ENCODE peak calls at places on chromosomes 7 and 10, in four cellular contexts. One of them, this sample, is unnamed.

GRCh38 chr7:92904292-92905131 is 68.1 kb upstream of the CDK6 start:
- DNase-seq in AG04449: peak; percentile 87
- DNase-seq in kidney: no peak
- DNase-seq in breast epithelium: no peak
- DNase-seq in this sample: no peak

GRCh38 chr7:95859434-95859833 is 87.1 kb downstream of the DYNC1I1 start:
- DNase-seq in AG04449: peak; percentile 38
- DNase-seq in kidney: peak; percentile 26
- DNase-seq in breast epithelium: no peak
- DNase-seq in this sample: no peak

GRCh38 chr10:132183046-132183445 is 3.7 kb upstream of the DPYSL4 start:
- DNase-seq in AG04449: no peak
- DNase-seq in kidney: no peak
- DNase-seq in breast epithelium: no peak
- DNase-seq in this sample: peak; percentile 66

GRCh38 chr7:111005445-111005844 is 85.5 kb upstream of the LRRN3 start:
- DNase-seq in AG04449: no peak
- DNase-seq in kidney: no peak
- DNase-seq in breast epithelium: no peak
- DNase-seq in this sample: no peak

GRCh38 chr10:95303950-95304349 is 13.1 kb upstream of the PDLIM1 start:
- DNase-seq in AG04449: no peak
- DNase-seq in kidney: no peak
- DNase-seq in breast epithelium: no peak
- DNase-seq in this sample: no peak

GRCh38 chr10:102408728-102409603 is 9.6 kb downstream of the PSD start:
- DNase-seq in AG04449: no peak
- DNase-seq in kidney: peak; percentile 90
- DNase-seq in breast epithelium: no peak
- DNase-seq in this sample: peak; percentile 95

GRCh38 chr10:3500408-3500856 is 284.6 kb downstream of the KLF6 start:
- DNase-seq in AG04449: no peak
- DNase-seq in kidney: no peak
- DNase-seq in breast epithelium: no peak
- DNase-seq in this sample: peak; percentile 90

GRCh38 chr7:106346678-106347217 is 62.0 kb upstream of the NAMPT start:
- DNase-seq in AG04449: peak; percentile 82
- DNase-seq in kidney: no peak
- DNase-seq in breast epithelium: no peak
- DNase-seq in this sample: no peak

GRCh38 chr10:58326967-58327381 is 7.8 kb upstream of the UBE2D1 start:
- DNase-seq in AG04449: no peak
- DNase-seq in kidney: peak; percentile 73
- DNase-seq in breast epithelium: no peak
- DNase-seq in this sample: peak; percentile 73

GRCh38 chr10:129474642-129475041 is 7.6 kb downstream of the MGMT start:
- DNase-seq in AG04449: no peak
- DNase-seq in kidney: no peak
- DNase-seq in breast epithelium: no peak
- DNase-seq in this sample: no peak

GRCh38 chr7:101678713-101679112 is 49.6 kb upstream of the MYL10 start:
- DNase-seq in AG04449: no peak
- DNase-seq in kidney: no peak
- DNase-seq in breast epithelium: no peak
- DNase-seq in this sample: no peak

GRCh38 chr7:76247938-76248337 is 46.2 kb downstream of the SRRM3 start:
- DNase-seq in AG04449: no peak
- DNase-seq in kidney: no peak
- DNase-seq in breast epithelium: no peak
- DNase-seq in this sample: no peak

GRCh38 chr7:46848944-46849343 is 733.0 kb downstream of the TNS3 start:
- DNase-seq in AG04449: peak; percentile 79
- DNase-seq in kidney: no peak
- DNase-seq in breast epithelium: no peak
- DNase-seq in this sample: no peak

GRCh38 chr10:28806481-28806880 is 129.2 kb downstream of the BAMBI start:
- DNase-seq in AG04449: no peak
- DNase-seq in kidney: no peak
- DNase-seq in breast epithelium: no peak
- DNase-seq in this sample: no peak

GRCh38 chr10:28810062-28810870 is 132.9 kb downstream of the BAMBI start:
- DNase-seq in AG04449: no peak
- DNase-seq in kidney: no peak
- DNase-seq in breast epithelium: no peak
- DNase-seq in this sample: no peak

GRCh38 chr10:28808693-28809092 is 131.4 kb downstream of the BAMBI start:
- DNase-seq in AG04449: no peak
- DNase-seq in kidney: no peak
- DNase-seq in breast epithelium: no peak
- DNase-seq in this sample: no peak

GRCh38 chr10:28806951-28807759 is 129.8 kb downstream of the BAMBI start:
- DNase-seq in AG04449: no peak
- DNase-seq in kidney: no peak
- DNase-seq in breast epithelium: no peak
- DNase-seq in this sample: no peak

GRCh38 chr10:28807760-28808613 is 130.7 kb downstream of the BAMBI start:
- DNase-seq in AG04449: no peak
- DNase-seq in kidney: no peak
- DNase-seq in breast epithelium: no peak
- DNase-seq in this sample: no peak
- H3K4me3 ChIP-seq in AG04449: no peak overlapping the region
- H3K4me3 ChIP-seq in kidney: peak overlapping the region; percentile 33
- H3K4me3 ChIP-seq in breast epithelium: no peak overlapping the region
- H3K4me3 ChIP-seq in this sample: no peak overlapping the region

DNA sequence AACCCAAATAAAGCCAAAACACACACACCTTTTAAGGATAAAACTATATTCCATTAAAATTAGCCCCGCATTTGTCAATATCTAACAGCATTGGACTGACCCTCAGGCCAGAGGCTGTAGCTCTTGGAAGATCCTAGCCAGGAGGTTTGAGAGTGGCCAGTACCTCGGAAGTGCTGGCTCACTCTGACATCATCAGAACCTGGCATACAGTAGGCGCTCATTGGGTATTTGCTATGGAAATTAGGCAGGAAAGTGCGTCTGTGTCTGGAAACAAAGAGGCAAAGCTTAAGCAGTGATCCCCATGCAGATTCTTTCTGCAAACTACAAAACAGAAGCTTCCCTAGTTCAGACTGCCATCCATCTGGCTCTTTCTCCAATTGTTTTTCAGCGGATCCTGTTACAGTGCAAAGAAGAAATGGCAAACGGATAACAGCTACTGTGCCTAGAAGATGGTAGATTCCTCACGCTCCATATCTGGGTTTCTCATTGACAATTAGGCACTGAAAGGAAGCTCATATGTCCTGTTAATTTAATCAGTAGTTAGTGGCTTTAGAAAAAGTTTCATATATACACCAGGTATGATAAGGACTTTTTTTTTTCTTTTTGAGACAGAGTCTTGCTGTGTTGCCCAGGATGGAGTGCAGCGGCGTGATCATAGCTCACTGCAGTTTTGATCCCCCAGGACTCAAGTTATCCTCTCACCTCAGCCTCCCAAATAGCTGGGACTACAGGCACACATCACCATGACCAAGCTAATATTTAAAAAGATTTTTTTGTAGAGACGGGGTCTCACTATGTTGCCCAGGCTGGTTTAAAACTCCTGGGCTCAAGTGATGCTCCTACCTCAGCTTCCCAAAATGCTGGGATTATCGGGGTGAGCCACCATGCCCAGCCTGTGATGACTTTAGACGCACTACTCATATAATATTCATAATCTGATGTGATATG is 1.9 kb upstream of the PRKCQ start:
- DNase-seq in AG04449: no peak
- DNase-seq in kidney: no peak
- DNase-seq in breast epithelium: no peak
- DNase-seq in this sample: no peak
- H3K4me3 ChIP-seq in AG04449: no peak overlapping the region
- H3K4me3 ChIP-seq in kidney: no peak overlapping the region
- H3K4me3 ChIP-seq in breast epithelium: no peak overlapping the region
- H3K4me3 ChIP-seq in this sample: no peak overlapping the region

DNA sequence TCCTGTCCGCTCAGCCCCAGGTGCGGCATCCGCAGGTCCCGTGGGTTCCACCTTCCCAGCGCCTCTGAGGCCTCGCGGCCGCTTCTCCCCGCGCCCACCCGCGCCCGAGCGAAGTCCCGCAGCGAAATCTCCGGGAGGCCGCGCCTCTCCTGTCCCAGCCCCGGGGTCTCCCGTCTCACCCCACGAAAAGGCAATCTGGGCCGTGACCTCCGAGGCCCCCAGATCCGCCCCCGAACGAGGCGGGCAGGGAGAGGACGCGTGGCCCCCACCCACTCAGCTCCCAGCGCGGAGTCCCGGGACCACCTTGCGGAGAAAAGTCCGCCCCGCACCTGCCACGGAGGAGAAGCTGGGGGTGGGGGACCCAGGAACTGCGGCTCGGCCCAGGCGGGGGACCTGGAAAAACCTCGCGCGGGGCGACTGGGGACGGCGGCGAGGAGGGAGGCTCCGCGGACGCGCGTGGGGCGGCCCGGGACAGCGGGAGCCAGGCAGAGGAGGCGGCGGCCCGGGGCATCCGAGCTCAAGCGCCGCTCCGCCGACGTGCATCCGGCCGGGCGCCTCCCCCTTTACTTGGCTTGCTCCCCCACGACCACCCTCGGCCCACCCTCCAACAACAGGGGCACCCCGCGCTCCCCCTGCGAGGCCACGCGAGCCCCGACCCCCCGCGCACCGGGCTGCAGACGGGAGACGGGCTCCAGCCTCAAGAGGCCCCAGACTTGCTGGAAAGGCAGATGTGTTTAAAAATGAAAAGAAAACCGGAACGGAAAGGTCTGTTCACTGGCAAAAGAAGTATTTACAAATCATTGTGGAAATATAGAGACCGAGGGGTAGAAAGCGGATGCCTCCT is 33.0 kb upstream of the RNF32 start:
- DNase-seq in AG04449: no peak
- DNase-seq in kidney: peak; percentile 78
- DNase-seq in breast epithelium: no peak
- DNase-seq in this sample: no peak
- H3K4me3 ChIP-seq in AG04449: peak overlapping the region; percentile 18
- H3K4me3 ChIP-seq in kidney: peak overlapping the region; percentile 61
- H3K4me3 ChIP-seq in breast epithelium: peak overlapping the region; percentile 65
- H3K4me3 ChIP-seq in this sample: peak overlapping the region; percentile 2

GRCh38 chr7:6516387-6516983 is 34.8 kb downstream of the GRID2IP start:
- DNase-seq in AG04449: peak; percentile 17
- DNase-seq in kidney: peak; percentile 91
- DNase-seq in breast epithelium: peak; percentile 75
- DNase-seq in this sample: peak; percentile 92
- H3K4me3 ChIP-seq in AG04449: no peak overlapping the region
- H3K4me3 ChIP-seq in kidney: peak overlapping the region; percentile 42
- H3K4me3 ChIP-seq in breast epithelium: peak overlapping the region; percentile 50
- H3K4me3 ChIP-seq in this sample: peak overlapping the region; percentile 22

DNA sequence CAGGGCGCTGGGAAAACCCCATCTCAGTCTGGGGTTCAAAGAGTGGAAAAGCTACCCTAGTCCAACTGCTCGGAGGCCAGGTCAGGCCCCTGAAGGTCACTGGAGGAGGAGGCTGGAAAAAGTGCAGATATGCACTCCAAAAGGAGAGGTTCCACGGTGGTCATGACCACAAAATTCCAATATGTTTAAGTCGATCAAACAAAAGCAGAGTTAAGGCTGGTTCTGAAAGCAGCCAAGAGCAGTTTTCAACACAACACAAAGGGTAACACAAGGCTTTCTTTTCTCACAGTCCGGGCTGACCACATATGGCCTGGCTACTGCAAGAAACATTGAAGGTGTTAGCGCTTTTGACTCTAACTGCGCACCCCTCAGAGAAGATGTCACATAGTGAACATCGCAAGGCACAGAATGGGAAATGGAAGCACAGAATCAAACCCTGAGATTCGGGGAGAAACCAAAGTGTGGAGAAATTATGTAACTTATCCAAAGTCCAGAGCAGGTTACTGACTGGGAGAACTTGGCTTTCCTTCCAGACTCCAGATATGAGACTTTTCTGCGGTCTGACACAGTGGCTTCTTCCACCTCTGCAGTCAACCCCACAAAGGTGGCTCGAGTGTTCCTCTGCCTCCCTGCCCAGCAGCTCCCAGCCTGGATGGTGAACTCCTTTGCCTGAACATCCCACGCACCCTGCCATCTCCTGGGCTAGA is 1.3 kb upstream of the GRB10 start:
- DNase-seq in AG04449: no peak
- DNase-seq in kidney: no peak
- DNase-seq in breast epithelium: no peak
- DNase-seq in this sample: no peak
- H3K4me3 ChIP-seq in AG04449: no peak overlapping the region
- H3K4me3 ChIP-seq in kidney: no peak overlapping the region
- H3K4me3 ChIP-seq in breast epithelium: no peak overlapping the region
- H3K4me3 ChIP-seq in this sample: no peak overlapping the region

GRCh38 chr7:28225581-28225980 is 45.0 kb upstream of the JAZF1 start:
- DNase-seq in AG04449: no peak
- DNase-seq in kidney: no peak
- DNase-seq in breast epithelium: no peak
- DNase-seq in this sample: no peak
- H3K4me3 ChIP-seq in AG04449: no peak overlapping the region
- H3K4me3 ChIP-seq in kidney: no peak overlapping the region
- H3K4me3 ChIP-seq in breast epithelium: no peak overlapping the region
- H3K4me3 ChIP-seq in this sample: no peak overlapping the region

DNA sequence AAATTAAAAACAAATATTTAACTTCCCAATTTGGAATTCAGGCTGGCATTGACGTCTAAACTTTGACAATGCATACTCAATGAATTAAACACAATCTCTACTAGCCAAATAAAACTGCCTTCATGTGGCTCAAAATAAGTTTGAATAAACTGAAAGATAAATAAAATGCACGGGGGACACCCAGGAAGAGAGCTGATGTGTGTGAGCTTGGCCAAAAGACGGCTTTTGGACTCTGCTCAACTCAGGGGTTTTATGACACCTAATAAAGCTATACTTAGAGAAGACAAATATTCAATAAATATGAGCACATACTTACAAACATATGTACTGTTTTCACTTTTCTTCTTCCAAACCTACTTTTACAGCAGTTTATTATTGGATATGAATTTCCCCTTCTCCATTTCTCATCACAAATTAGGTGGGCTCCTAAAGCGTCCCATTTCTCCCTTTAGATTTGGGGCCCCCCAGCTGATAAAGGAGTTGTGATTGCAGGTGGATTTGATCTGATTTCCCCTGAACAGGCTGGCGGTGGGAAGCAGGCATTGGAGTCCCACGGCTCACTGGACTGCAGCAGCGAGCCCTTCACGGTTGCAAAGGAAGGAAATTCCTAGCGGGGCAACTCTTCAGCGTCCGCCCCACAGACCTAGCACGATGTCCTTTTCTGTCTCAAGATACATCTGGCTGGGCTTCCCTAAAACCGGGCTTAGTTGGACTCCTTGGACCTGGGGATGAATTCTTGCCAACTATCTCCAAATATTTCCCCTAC is 79.6 kb downstream of the INSIG1 start:
- DNase-seq in AG04449: no peak
- DNase-seq in kidney: peak; percentile 36
- DNase-seq in breast epithelium: no peak
- DNase-seq in this sample: no peak
- H3K4me3 ChIP-seq in AG04449: peak overlapping the region; percentile 18
- H3K4me3 ChIP-seq in kidney: no peak overlapping the region
- H3K4me3 ChIP-seq in breast epithelium: peak overlapping the region; percentile 57
- H3K4me3 ChIP-seq in this sample: peak overlapping the region; percentile 11

DNA sequence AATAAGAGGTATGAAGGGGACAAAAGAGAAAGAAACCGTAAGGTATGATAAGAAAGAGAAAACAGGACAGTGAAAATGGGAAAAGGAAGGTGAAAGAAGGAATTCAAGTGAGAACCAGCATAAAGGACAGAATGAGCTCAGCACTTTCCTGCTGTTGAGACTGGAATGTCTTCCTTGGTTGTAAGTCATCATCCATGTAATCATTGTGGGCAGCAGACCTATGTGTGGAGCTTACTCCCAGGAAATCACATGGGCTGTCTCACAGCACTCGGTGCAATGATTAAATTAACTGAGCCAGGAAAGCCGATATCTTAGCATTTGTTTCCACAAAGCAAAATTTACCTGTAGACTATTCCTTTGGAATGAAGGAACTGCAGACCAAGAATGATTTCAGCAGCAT is 118.1 kb downstream of the PRKCQ start:
- DNase-seq in AG04449: no peak
- DNase-seq in kidney: no peak
- DNase-seq in breast epithelium: no peak
- DNase-seq in this sample: no peak
- H3K4me3 ChIP-seq in AG04449: no peak overlapping the region
- H3K4me3 ChIP-seq in kidney: no peak overlapping the region
- H3K4me3 ChIP-seq in breast epithelium: no peak overlapping the region
- H3K4me3 ChIP-seq in this sample: no peak overlapping the region